ENCODE peak calls at places on chromosomes 4 and X, in seven cellular contexts. One of them, this sample, is unnamed.

GRCh38 chrX:32562261-32562660 is 649.1 kb downstream of the DMD start:
- DNase-seq in GM20000: no peak
- DNase-seq in T-helper 1 cell: no peak
- DNase-seq in T-helper 17 cell: no peak
- DNase-seq in naive thymus-derived CD8-positive, alpha-beta T cell: no peak
- DNase-seq in neural crest cell: no peak
- DNase-seq in AG04450: no peak
- DNase-seq in this sample: no peak

GRCh38 chr4:152211936-152212675 is 323.8 kb downstream of the FBXW7 start:
- DNase-seq in GM20000: no peak
- DNase-seq in T-helper 1 cell: no peak
- DNase-seq in T-helper 17 cell: no peak
- DNase-seq in naive thymus-derived CD8-positive, alpha-beta T cell: no peak
- DNase-seq in neural crest cell: no peak
- DNase-seq in AG04450: no peak
- DNase-seq in this sample: no peak

GRCh38 chr4:78565971-78566372 is 14.4 kb downstream of the ANXA3 start:
- DNase-seq in GM20000: no peak
- DNase-seq in T-helper 1 cell: no peak
- DNase-seq in T-helper 17 cell: no peak
- DNase-seq in naive thymus-derived CD8-positive, alpha-beta T cell: no peak
- DNase-seq in neural crest cell: no peak
- DNase-seq in AG04450: no peak
- DNase-seq in this sample: no peak

GRCh38 chrX:20382518-20383291 is 116.0 kb upstream of the RPS6KA3 start:
- DNase-seq in GM20000: no peak
- DNase-seq in T-helper 1 cell: no peak
- DNase-seq in T-helper 17 cell: no peak
- DNase-seq in naive thymus-derived CD8-positive, alpha-beta T cell: no peak
- DNase-seq in neural crest cell: no peak
- DNase-seq in AG04450: no peak
- DNase-seq in this sample: no peak

GRCh38 chr4:146087856-146088255 is 87.7 kb upstream of the LSM6 start:
- DNase-seq in GM20000: no peak
- DNase-seq in T-helper 1 cell: no peak
- DNase-seq in T-helper 17 cell: no peak
- DNase-seq in naive thymus-derived CD8-positive, alpha-beta T cell: no peak
- DNase-seq in neural crest cell: no peak
- DNase-seq in AG04450: no peak
- DNase-seq in this sample: no peak

GRCh38 chrX:96432647-96433046 is 252.0 kb upstream of the DIAPH2 start:
- DNase-seq in GM20000: no peak
- DNase-seq in T-helper 1 cell: no peak
- DNase-seq in T-helper 17 cell: no peak
- DNase-seq in naive thymus-derived CD8-positive, alpha-beta T cell: no peak
- DNase-seq in neural crest cell: no peak
- DNase-seq in AG04450: no peak
- DNase-seq in this sample: no peak

GRCh38 chr4:45063701-45064100 is 337.3 kb upstream of the GNPDA2 start:
- DNase-seq in GM20000: no peak
- DNase-seq in T-helper 1 cell: no peak
- DNase-seq in T-helper 17 cell: no peak
- DNase-seq in naive thymus-derived CD8-positive, alpha-beta T cell: no peak
- DNase-seq in neural crest cell: no peak
- DNase-seq in AG04450: no peak
- DNase-seq in this sample: no peak

GRCh38 chrX:69489625-69490024 is 14.5 kb upstream of the NALF2 start:
- DNase-seq in GM20000: no peak
- DNase-seq in T-helper 1 cell: no peak
- DNase-seq in T-helper 17 cell: no peak
- DNase-seq in naive thymus-derived CD8-positive, alpha-beta T cell: no peak
- DNase-seq in neural crest cell: no peak
- DNase-seq in AG04450: no peak
- DNase-seq in this sample: no peak

GRCh38 chr4:171266666-171267065 is 546.5 kb upstream of the GALNTL6 start:
- DNase-seq in GM20000: no peak
- DNase-seq in T-helper 1 cell: no peak
- DNase-seq in T-helper 17 cell: no peak
- DNase-seq in naive thymus-derived CD8-positive, alpha-beta T cell: no peak
- DNase-seq in neural crest cell: no peak
- DNase-seq in AG04450: no peak
- DNase-seq in this sample: no peak

GRCh38 chr4:32462944-32463343 is 1742.8 kb downstream of the PCDH7 start:
- DNase-seq in GM20000: no peak
- DNase-seq in T-helper 1 cell: no peak
- DNase-seq in T-helper 17 cell: no peak
- DNase-seq in naive thymus-derived CD8-positive, alpha-beta T cell: no peak
- DNase-seq in neural crest cell: no peak
- DNase-seq in AG04450: no peak
- DNase-seq in this sample: peak

GRCh38 chrX:10064736-10065135 is 92.0 kb upstream of the CLCN4 start:
- DNase-seq in GM20000: no peak
- DNase-seq in T-helper 1 cell: no peak
- DNase-seq in T-helper 17 cell: no peak
- DNase-seq in naive thymus-derived CD8-positive, alpha-beta T cell: no peak
- DNase-seq in neural crest cell: no peak
- DNase-seq in AG04450: no peak
- DNase-seq in this sample: no peak

GRCh38 chrX:72576161-72576896 is 3.7 kb upstream of the HDAC8 start:
- DNase-seq in GM20000: no peak
- DNase-seq in T-helper 1 cell: no peak
- DNase-seq in T-helper 17 cell: no peak
- DNase-seq in naive thymus-derived CD8-positive, alpha-beta T cell: no peak
- DNase-seq in neural crest cell: no peak
- DNase-seq in AG04450: no peak
- DNase-seq in this sample: no peak

GRCh38 chr4:38976308-38976707 is 55.9 kb downstream of the TMEM156 start:
- DNase-seq in GM20000: no peak
- DNase-seq in T-helper 1 cell: no peak
- DNase-seq in T-helper 17 cell: no peak
- DNase-seq in naive thymus-derived CD8-positive, alpha-beta T cell: no peak
- DNase-seq in neural crest cell: no peak
- DNase-seq in AG04450: no peak
- DNase-seq in this sample: no peak

GRCh38 chr4:155903453-155903852 is at the start of gene TDO2:
- DNase-seq in GM20000: no peak
- DNase-seq in T-helper 1 cell: no peak
- DNase-seq in T-helper 17 cell: no peak
- DNase-seq in naive thymus-derived CD8-positive, alpha-beta T cell: no peak
- DNase-seq in neural crest cell: no peak
- DNase-seq in AG04450: no peak
- DNase-seq in this sample: no peak

GRCh38 chr4:153207027-153207426 is 2.8 kb downstream of the TRIM2 start:
- DNase-seq in GM20000: no peak
- DNase-seq in T-helper 1 cell: no peak
- DNase-seq in T-helper 17 cell: no peak
- DNase-seq in naive thymus-derived CD8-positive, alpha-beta T cell: no peak
- DNase-seq in neural crest cell: no peak
- DNase-seq in AG04450: no peak
- DNase-seq in this sample: no peak

GRCh38 chr4:98514930-98515809 is 143.2 kb downstream of the TSPAN5 start:
- DNase-seq in GM20000: no peak
- DNase-seq in T-helper 1 cell: no peak
- DNase-seq in T-helper 17 cell: no peak
- DNase-seq in naive thymus-derived CD8-positive, alpha-beta T cell: no peak
- DNase-seq in neural crest cell: no peak
- DNase-seq in AG04450: no peak
- DNase-seq in this sample: no peak

GRCh38 chrX:118521435-118521834 is 25.8 kb downstream of the DOCK11 start:
- DNase-seq in GM20000: no peak
- DNase-seq in T-helper 1 cell: no peak
- DNase-seq in T-helper 17 cell: no peak
- DNase-seq in naive thymus-derived CD8-positive, alpha-beta T cell: no peak
- DNase-seq in neural crest cell: no peak
- DNase-seq in AG04450: peak
- DNase-seq in this sample: no peak

GRCh38 chrX:103536071-103536470 is 16.8 kb upstream of the RAB40A start:
- DNase-seq in GM20000: no peak
- DNase-seq in T-helper 1 cell: no peak
- DNase-seq in T-helper 17 cell: no peak
- DNase-seq in naive thymus-derived CD8-positive, alpha-beta T cell: no peak
- DNase-seq in neural crest cell: no peak
- DNase-seq in AG04450: no peak
- DNase-seq in this sample: no peak

GRCh38 chr4:150149381-150149780 is 71.1 kb downstream of the DCLK2 start:
- DNase-seq in GM20000: no peak
- DNase-seq in T-helper 1 cell: no peak
- DNase-seq in T-helper 17 cell: no peak
- DNase-seq in naive thymus-derived CD8-positive, alpha-beta T cell: no peak
- DNase-seq in neural crest cell: no peak
- DNase-seq in AG04450: no peak
- DNase-seq in this sample: no peak

GRCh38 chr4:25535278-25535677 is 120.4 kb upstream of the SLC34A2 start:
- DNase-seq in GM20000: no peak
- DNase-seq in T-helper 1 cell: no peak
- DNase-seq in T-helper 17 cell: no peak
- DNase-seq in naive thymus-derived CD8-positive, alpha-beta T cell: no peak
- DNase-seq in neural crest cell: no peak
- DNase-seq in AG04450: no peak
- DNase-seq in this sample: no peak

GRCh38 chr4:163554870-163555465 is 60.5 kb downstream of the TMA16 start:
- DNase-seq in GM20000: no peak
- DNase-seq in T-helper 1 cell: no peak
- DNase-seq in T-helper 17 cell: no peak
- DNase-seq in naive thymus-derived CD8-positive, alpha-beta T cell: no peak
- DNase-seq in neural crest cell: no peak
- DNase-seq in AG04450: no peak
- DNase-seq in this sample: no peak

GRCh38 chr4:1690698-1691097 is 6.6 kb upstream of the FAM53A start:
- DNase-seq in GM20000: no peak
- DNase-seq in T-helper 1 cell: no peak
- DNase-seq in T-helper 17 cell: no peak
- DNase-seq in naive thymus-derived CD8-positive, alpha-beta T cell: no peak
- DNase-seq in neural crest cell: no peak
- DNase-seq in AG04450: no peak
- DNase-seq in this sample: no peak

GRCh38 chrX:38482183-38482582 is 79.2 kb upstream of the TSPAN7 start:
- DNase-seq in GM20000: no peak
- DNase-seq in T-helper 1 cell: no peak
- DNase-seq in T-helper 17 cell: no peak
- DNase-seq in naive thymus-derived CD8-positive, alpha-beta T cell: no peak
- DNase-seq in neural crest cell: no peak
- DNase-seq in AG04450: no peak
- DNase-seq in this sample: no peak

GRCh38 chrX:115018040-115018647 is 728 bp upstream of the IL13RA2 start:
- DNase-seq in GM20000: no peak
- DNase-seq in T-helper 1 cell: no peak
- DNase-seq in T-helper 17 cell: no peak
- DNase-seq in naive thymus-derived CD8-positive, alpha-beta T cell: no peak
- DNase-seq in neural crest cell: no peak
- DNase-seq in AG04450: no peak
- DNase-seq in this sample: peak

GRCh38 chr4:24930136-24930535 is 17.3 kb upstream of the CCDC149 start:
- DNase-seq in GM20000: no peak
- DNase-seq in T-helper 1 cell: no peak
- DNase-seq in T-helper 17 cell: no peak
- DNase-seq in naive thymus-derived CD8-positive, alpha-beta T cell: no peak
- DNase-seq in neural crest cell: no peak
- DNase-seq in AG04450: no peak
- DNase-seq in this sample: no peak

GRCh38 chrX:47218920-47219815 is 687 bp downstream of the CDK16 start:
- DNase-seq in GM20000: peak
- DNase-seq in T-helper 1 cell: peak
- DNase-seq in T-helper 17 cell: peak
- DNase-seq in naive thymus-derived CD8-positive, alpha-beta T cell: peak
- DNase-seq in neural crest cell: peak
- DNase-seq in AG04450: no peak
- DNase-seq in this sample: peak

GRCh38 chrX:124401696-124402095 is 55.3 kb downstream of the SH2D1A start:
- DNase-seq in GM20000: no peak
- DNase-seq in T-helper 1 cell: no peak
- DNase-seq in T-helper 17 cell: no peak
- DNase-seq in naive thymus-derived CD8-positive, alpha-beta T cell: no peak
- DNase-seq in neural crest cell: no peak
- DNase-seq in AG04450: no peak
- DNase-seq in this sample: no peak

GRCh38 chr4:111040904-111041303 is 418.0 kb upstream of the PITX2 start:
- DNase-seq in GM20000: no peak
- DNase-seq in T-helper 1 cell: no peak
- DNase-seq in T-helper 17 cell: no peak
- DNase-seq in naive thymus-derived CD8-positive, alpha-beta T cell: no peak
- DNase-seq in neural crest cell: no peak
- DNase-seq in AG04450: no peak
- DNase-seq in this sample: no peak

GRCh38 chr4:53967971-53968370 is 96.4 kb downstream of the CHIC2 start:
- DNase-seq in GM20000: no peak
- DNase-seq in T-helper 1 cell: no peak
- DNase-seq in T-helper 17 cell: no peak
- DNase-seq in naive thymus-derived CD8-positive, alpha-beta T cell: no peak
- DNase-seq in neural crest cell: no peak
- DNase-seq in AG04450: no peak
- DNase-seq in this sample: no peak

GRCh38 chr4:2338754-2339457 is 77.0 kb upstream of the MXD4 start:
- DNase-seq in GM20000: no peak
- DNase-seq in T-helper 1 cell: no peak
- DNase-seq in T-helper 17 cell: no peak
- DNase-seq in naive thymus-derived CD8-positive, alpha-beta T cell: no peak
- DNase-seq in neural crest cell: no peak
- DNase-seq in AG04450: no peak
- DNase-seq in this sample: no peak

This sample was measured in RPMI8226.